ENCODE peak calls at places on chromosomes 4 and X, in five cellular contexts. M is OCI-LY7, D is NT2/D1, H is astrocyte of the spinal cord, N is pancreas. F is an unnamed sample.

GRCh38 chrX:110006826-110007375 is 4.0 kb downstream of the TMEM164 start:
- DNase-seq in H (no peak), M (no peak), D (no peak), N (peak; percentile 7), F (no peak)

GRCh38 chrX:9627827-9628406 is 137.7 kb downstream of the GPR143 start:
- DNase-seq in N (no peak), H (no peak), M (no peak), D (no peak), F (peak; percentile 57)

GRCh38 chrX:132218100-132218807 is 993 bp downstream of the RAP2C start:
- DNase-seq in H (peak; percentile 78), M (peak; percentile 88), D (peak; percentile 42), N (peak; percentile 82), F (peak; percentile 86)

GRCh38 chr4:168880811-168881595 is 129.1 kb downstream of the CBR4 start:
- DNase-seq in N (no peak), D (no peak), H (no peak), M (no peak), F (peak; percentile 84)

GRCh38 chr4:177041356-177041755 is 248.6 kb upstream of the VEGFC start:
- DNase-seq in M (no peak), H (peak; percentile 17), D (no peak), N (no peak), F (no peak)

GRCh38 chr4:48079972-48080391 is 54.1 kb downstream of the TXK start:
- DNase-seq in M (no peak), N (no peak), D (no peak), H (peak; percentile 45), F (peak; percentile 69)

GRCh38 chr4:61199869-61200194 is 294 bp upstream of the ADGRL3 start:
- DNase-seq in D (no peak), H (no peak), N (no peak), M (no peak), F (no peak)

GRCh38 chr4:117783716-117784115 is 250.6 kb upstream of the NDST3 start:
- DNase-seq in D (no peak), M (no peak), N (no peak), H (peak; percentile 63), F (no peak)

GRCh38 chr4:153282023-153282422 is 62.5 kb upstream of the MND1 start:
- DNase-seq in D (no peak), H (no peak), N (no peak), M (no peak), F (no peak)

GRCh38 chrX:45598841-45599240 is 398.2 kb upstream of the DIPK2B start:
- DNase-seq in N (no peak), M (no peak), H (peak; percentile 58), D (no peak), F (peak; percentile 84)

GRCh38 chr4:123877561-123877960 is 481.0 kb downstream of the SPRY1 start:
- DNase-seq in N (peak; percentile 7), M (no peak), H (peak; percentile 45), D (no peak), F (peak; percentile 28)

GRCh38 chr4:163923092-163923491 is 428.6 kb downstream of the TMA16 start:
- DNase-seq in D (no peak), H (no peak), M (no peak), N (no peak), F (no peak)

GRCh38 chr4:77465271-77465670 is 140.3 kb upstream of the CXCL13 start:
- DNase-seq in D (no peak), H (peak; percentile 8), N (no peak), M (no peak), F (peak; percentile 11)

DNA sequence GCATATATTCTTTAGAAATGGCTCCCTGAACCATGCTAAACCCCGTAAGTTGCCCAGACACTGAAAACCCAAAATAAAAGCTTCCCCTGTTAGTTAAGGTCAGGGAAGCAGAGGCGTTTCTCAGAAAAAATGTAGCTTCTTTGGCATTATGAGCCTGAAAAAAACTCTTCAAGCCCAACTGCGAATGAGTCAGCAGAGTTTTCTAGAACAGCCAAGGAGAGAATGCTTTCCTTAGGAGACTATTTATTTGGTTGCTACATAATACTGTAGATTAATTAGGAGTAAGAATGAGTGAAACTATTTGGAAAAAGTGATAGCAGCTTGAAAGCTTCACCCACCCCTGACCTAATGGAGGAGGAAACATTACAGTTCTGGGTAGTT is 53.9 kb upstream of the ATXN3L start:
- DNase-seq in N (no peak), M (no peak), H (peak; percentile 79), D (no peak), F (peak; percentile 80)
- H3K4me3 ChIP-seq in N (no peak overlapping the region), M (no peak overlapping the region), H (no peak overlapping the region), D (no peak overlapping the region), F (no peak overlapping the region)

GRCh38 chrX:11066812-11067211 is 44.3 kb upstream of the HCCS start:
- DNase-seq in D (no peak), H (no peak), M (no peak), N (no peak), F (no peak)
- H3K4me3 ChIP-seq in D (no peak overlapping the region), H (no peak overlapping the region), M (no peak overlapping the region), N (no peak overlapping the region), F (no peak overlapping the region)

GRCh38 chr4:107711831-107712230 is 8.2 kb downstream of the PAPSS1 start:
- DNase-seq in M (no peak), D (no peak), H (no peak), N (no peak), F (no peak)
- H3K4me3 ChIP-seq in M (no peak overlapping the region), D (no peak overlapping the region), H (no peak overlapping the region), N (no peak overlapping the region), F (no peak overlapping the region)

GRCh38 chr4:15703439-15703838 is 574 bp downstream of the BST1 start:
- DNase-seq in N (no peak), H (no peak), M (no peak), D (no peak), F (no peak)
- H3K4me3 ChIP-seq in N (no peak overlapping the region), H (peak overlapping the region; percentile 52), M (no peak overlapping the region), D (peak overlapping the region; percentile 54), F (peak overlapping the region; percentile 61)

DNA sequence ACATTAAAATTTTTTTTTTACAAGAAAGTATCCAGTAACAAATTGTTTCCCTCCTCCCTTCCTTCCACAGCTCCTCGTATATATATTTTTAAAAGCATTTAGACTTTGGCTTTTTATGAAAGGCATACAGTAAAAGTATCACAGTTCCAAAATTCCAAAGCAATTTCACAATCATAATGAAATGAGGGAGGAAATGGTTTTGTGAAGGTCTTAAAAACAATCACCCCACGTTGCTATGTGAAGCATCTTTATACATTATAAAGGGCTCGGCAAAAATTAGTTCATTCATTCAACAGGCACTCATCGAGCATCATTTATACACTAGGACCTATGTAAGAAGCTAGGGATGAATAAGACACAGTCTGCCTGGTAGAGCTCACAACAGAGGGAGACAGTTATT is 240.0 kb downstream of the MAML3 start:
- DNase-seq in D (no peak), N (no peak), H (peak; percentile 47), M (no peak), F (peak; percentile 57)
- H3K4me3 ChIP-seq in D (no peak overlapping the region), N (no peak overlapping the region), H (no peak overlapping the region), M (no peak overlapping the region), F (no peak overlapping the region)

GRCh38 chr4:2673157-2673556 is 83.0 kb downstream of the TNIP2 start:
- DNase-seq in M (peak; percentile 20), D (peak; percentile 11), H (no peak), N (no peak), F (peak; percentile 30)

GRCh38 chr4:2672700-2673099 is 83.4 kb downstream of the TNIP2 start:
- DNase-seq in M (peak; percentile 16), N (no peak), D (no peak), H (no peak), F (no peak)

GRCh38 chr4:2672082-2672481 is 84.1 kb downstream of the TNIP2 start:
- DNase-seq in D (no peak), N (no peak), M (no peak), H (no peak), F (no peak)

GRCh38 chr4:2667428-2667827 is 88.7 kb downstream of the TNIP2 start:
- DNase-seq in N (no peak), H (peak; percentile 13), D (no peak), M (no peak), F (peak; percentile 31)

GRCh38 chr4:2671267-2671895 is 84.8 kb downstream of the TNIP2 start:
- DNase-seq in H (no peak), D (no peak), M (no peak), N (no peak), F (no peak)
- H3K4me3 ChIP-seq in H (no peak overlapping the region), D (no peak overlapping the region), M (no peak overlapping the region), N (no peak overlapping the region), F (no peak overlapping the region)

GRCh38 chr4:82230310-82230709 is 143.5 kb downstream of the HNRNPD start:
- DNase-seq in M (no peak), N (no peak), D (no peak), H (no peak), F (no peak)
- H3K4me3 ChIP-seq in M (no peak overlapping the region), N (no peak overlapping the region), D (no peak overlapping the region), H (no peak overlapping the region), F (no peak overlapping the region)

GRCh38 chr4:36388710-36389109 is 107.3 kb downstream of the DTHD1 start:
- DNase-seq in D (no peak), H (no peak), N (no peak), M (no peak), F (no peak)

GRCh38 chr4:36386691-36387090 is 105.3 kb downstream of the DTHD1 start:
- DNase-seq in M (no peak), D (no peak), N (no peak), H (no peak), F (no peak)

GRCh38 chr4:36392049-36392448 is 110.6 kb downstream of the DTHD1 start:
- DNase-seq in D (no peak), N (no peak), M (no peak), H (peak; percentile 16), F (no peak)

DNA sequence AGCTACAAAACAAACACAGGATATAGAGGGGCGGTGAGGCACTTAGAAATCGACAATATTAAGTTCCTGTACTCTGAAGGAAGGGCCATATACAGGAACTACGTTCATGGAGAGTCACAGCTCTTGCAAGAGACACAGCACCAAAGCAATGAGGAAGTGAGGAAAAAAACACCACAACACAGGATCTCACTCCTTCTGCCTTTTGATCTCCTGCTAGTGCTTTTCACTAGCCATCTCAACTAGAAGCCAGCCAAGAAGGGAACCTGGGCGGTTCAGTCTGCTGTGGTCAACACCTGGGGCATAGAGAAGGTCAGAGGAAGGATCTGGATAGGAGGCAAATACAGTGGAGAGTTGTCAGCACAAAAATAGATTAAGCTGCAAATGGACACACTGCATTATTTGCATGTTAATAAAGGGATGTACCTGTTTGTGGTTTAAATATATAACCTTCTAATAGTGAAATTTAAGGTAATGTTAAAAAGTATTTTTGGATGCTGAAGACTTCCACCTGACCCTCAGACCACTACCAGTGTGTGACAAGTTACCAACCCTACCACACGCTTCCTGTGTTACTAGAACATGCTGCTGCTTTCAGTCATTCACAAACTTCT is 104.6 kb downstream of the DTHD1 start:
- DNase-seq in D (no peak), N (no peak), H (no peak), M (peak; percentile 34), F (no peak)
- H3K4me3 ChIP-seq in D (no peak overlapping the region), N (no peak overlapping the region), H (no peak overlapping the region), M (no peak overlapping the region), F (no peak overlapping the region)

GRCh38 chr4:69759189-69759604 is 1.2 kb downstream of the SULT1B1 start:
- DNase-seq in N (no peak), D (no peak), M (no peak), H (no peak), F (no peak)
- H3K4me3 ChIP-seq in N (no peak overlapping the region), D (no peak overlapping the region), M (no peak overlapping the region), H (no peak overlapping the region), F (no peak overlapping the region)

GRCh38 chr4:55348436-55348835 is 2.4 kb downstream of the SRD5A3 start:
- DNase-seq in N (no peak), H (no peak), D (no peak), M (no peak), F (peak; percentile 69)
- H3K4me3 ChIP-seq in N (no peak overlapping the region), H (no peak overlapping the region), D (no peak overlapping the region), M (no peak overlapping the region), F (no peak overlapping the region)